ENCODE peak calls at places on chromosomes 13 and 19, in five cellular contexts. O is COLO829, D is NCI-H2107, F is mesothelial cell of epicardium, U is brain microvascular endothelial cell. Z is an unnamed sample.

GRCh38 chr13:49627831-49628652 is at the start of gene ARL11:
- DNase-seq in O (no peak), D (no peak), F (no peak), U (no peak), Z (no peak)

GRCh38 chr13:50990540-50991506 is 81.2 kb downstream of the RNASEH2B start:
- DNase-seq in O (no peak), D (no peak), F (no peak), U (peak), Z (no peak)

GRCh38 chr13:64099994-64100393 is 2684.3 kb upstream of the PCDH20 start:
- DNase-seq in O (no peak), D (no peak), F (no peak), U (no peak), Z (no peak)

GRCh38 chr13:33349996-33350826 is 64.7 kb upstream of the STARD13 start:
- DNase-seq in O (no peak), D (no peak), F (no peak), U (peak), Z (peak)

GRCh38 chr13:30143671-30144400 is 163.5 kb downstream of the KATNAL1 start:
- DNase-seq in O (no peak), D (no peak), F (no peak), U (peak), Z (no peak)

GRCh38 chr19:48444933-48445194 is 919 bp upstream of the GRWD1 start:
- DNase-seq in O (no peak), D (no peak), F (no peak), U (no peak), Z (no peak)

GRCh38 chr19:15614507-15615379 is at the start of gene CYP4F8:
- DNase-seq in O (no peak), D (no peak), F (no peak), U (no peak), Z (no peak)

GRCh38 chr19:54160182-54160811 is 776 bp upstream of the LENG1 start:
- DNase-seq in O (no peak), D (no peak), F (no peak), U (no peak), Z (no peak)

GRCh38 chr13:39815345-39816111 is 160.1 kb downstream of the COG6 start:
- DNase-seq in O (no peak), D (no peak), F (no peak), U (peak), Z (no peak)

GRCh38 chr13:53783466-53783865 is 754.9 kb downstream of the OLFM4 start:
- DNase-seq in O (no peak), D (peak), F (no peak), U (no peak), Z (no peak)

GRCh38 chr19:2050349-2050990 is 574 bp downstream of the MKNK2 start:
- DNase-seq in O (no peak), D (no peak), F (no peak), U (no peak), Z (no peak)

GRCh38 chr19:6047741-6048231 is 62.5 kb downstream of the RFX2 start:
- DNase-seq in O (no peak), D (no peak), F (no peak), U (peak), Z (peak)

GRCh38 chr19:16301999-16302694 is 22.5 kb upstream of the KLF2 start:
- DNase-seq in O (no peak), D (no peak), F (no peak), U (no peak), Z (no peak)

Z was measured in progenitor cell of endocrine pancreas.